ENCODE peak calls at places on chromosomes 4 and X, in ten cellular contexts. X is endothelial cell, E is bronchial epithelial cell, U is esophagus muscularis mucosa, I is suprapubic skin, D is fibroblast of lung, R is pancreas, G is B cell, Z is endodermal cell, S is cardiac fibroblast. C is an unnamed sample.

GRCh38 chrX:150886381-150886780 is 12.1 kb downstream of the CD99L2 start:
- DNase-seq in X (no peak), D (no peak), Z (no peak), S (no peak), E (no peak), U (no peak), G (no peak), I (no peak), R (no peak), C (no peak)

GRCh38 chrX:47587091-47587891 is 5.1 kb downstream of the TIMP1 start:
- DNase-seq in I (no peak), Z (no peak), U (no peak), D (no peak), R (no peak), E (peak; percentile 48), X (no peak), G (no peak), S (peak; percentile 46), C (no peak)

GRCh38 chr4:13347517-13348125 is 136.5 kb downstream of the RAB28 start:
- DNase-seq in R (no peak), U (no peak), D (no peak), E (no peak), S (no peak), X (no peak), I (no peak), Z (no peak), G (no peak), C (no peak)

GRCh38 chr4:6197433-6198174 is 2.7 kb downstream of the JAKMIP1 start:
- DNase-seq in R (no peak), E (no peak), X (no peak), U (no peak), G (no peak), I (no peak), Z (no peak), S (no peak), D (no peak), C (no peak)

GRCh38 chr4:174521800-174522182 is 497 bp downstream of the HPGD start:
- DNase-seq in S (no peak), U (no peak), R (no peak), X (peak; percentile 7), I (no peak), G (peak; percentile 9), D (no peak), E (peak; percentile 35), Z (peak; percentile 71), C (no peak)

GRCh38 chr4:159420162-159421057 is 317.5 kb downstream of the RAPGEF2 start:
- DNase-seq in I (no peak), Z (no peak), D (no peak), E (no peak), S (no peak), U (no peak), R (no peak), G (no peak), X (no peak), C (no peak)

GRCh38 chr4:77788990-77789389 is 30.2 kb downstream of the CNOT6L start:
- DNase-seq in D (no peak), S (no peak), G (no peak), I (no peak), X (no peak), E (no peak), U (no peak), Z (no peak), R (no peak), C (no peak)

GRCh38 chr4:70721747-70722146 is at the start of gene RUFY3:
- DNase-seq in R (no peak), I (no peak), S (peak; percentile 96), Z (no peak), D (peak; percentile 98), G (no peak), X (no peak), U (no peak), E (no peak), C (no peak)

GRCh38 chr4:30763337-30763736 is 43.2 kb downstream of the PCDH7 start:
- DNase-seq in S (no peak), X (no peak), I (no peak), E (peak; percentile 73), U (no peak), G (no peak), R (no peak), D (peak; percentile 74), Z (no peak), C (no peak)

GRCh38 chr4:87856816-87857215 is 24.0 kb downstream of the MEPE start:
- DNase-seq in X (no peak), S (no peak), I (no peak), R (no peak), G (no peak), U (no peak), D (no peak), E (peak; percentile 17), Z (no peak), C (no peak)

GRCh38 chr4:124846306-124846705 is 133.8 kb upstream of the ANKRD50 start:
- DNase-seq in R (no peak), I (no peak), D (no peak), G (no peak), E (peak; percentile 74), Z (no peak), X (no peak), S (no peak), U (no peak), C (no peak)

GRCh38 chr4:56995525-56995924 is 16.8 kb downstream of the POLR2B start:
- DNase-seq in D (peak; percentile 98), Z (no peak), I (no peak), U (no peak), S (peak; percentile 99), E (no peak), X (no peak), G (no peak), R (peak; percentile 46), C (no peak)

GRCh38 chr4:7769308-7769841 is 170.3 kb downstream of the AFAP1 start:
- DNase-seq in I (no peak), Z (no peak), X (no peak), E (no peak), R (no peak), S (no peak), G (no peak), U (no peak), D (no peak), C (no peak)

DNA sequence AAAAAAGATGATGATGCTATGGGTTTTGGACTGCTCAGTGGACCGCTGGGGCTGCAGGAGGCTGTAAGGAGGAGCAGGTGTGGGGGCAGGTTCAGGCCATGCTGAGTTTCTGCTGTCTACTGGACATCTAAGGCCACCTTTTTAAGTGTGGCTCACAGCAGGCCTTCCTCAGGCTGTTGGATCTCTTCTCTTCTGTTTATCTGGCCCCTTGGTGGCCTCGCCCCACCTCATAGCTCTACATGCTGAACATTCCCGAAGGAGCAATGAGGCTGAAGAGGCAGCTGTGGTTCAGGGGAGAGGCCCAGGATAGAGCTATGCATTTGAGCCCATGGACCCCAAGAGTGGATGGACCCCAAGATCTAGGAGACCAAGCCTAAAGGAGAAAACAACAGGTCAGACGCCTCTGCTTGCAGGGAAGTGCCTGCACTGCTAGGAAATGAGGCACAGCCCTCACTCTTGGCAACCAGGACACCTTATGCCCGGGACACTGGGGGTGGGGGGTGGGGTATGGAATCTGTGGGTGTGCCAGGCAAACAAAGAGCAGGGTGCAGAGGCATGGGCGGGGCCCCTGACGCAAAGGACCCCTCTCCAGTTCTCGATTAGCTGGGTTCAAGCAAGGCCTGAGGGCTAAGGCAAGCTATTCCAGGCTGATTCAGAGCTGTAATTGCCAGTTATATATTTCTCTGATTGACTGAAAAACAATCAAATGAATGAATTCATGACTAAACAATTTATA is 168.9 kb downstream of the BCOR start:
- DNase-seq in R (no peak), G (no peak), X (no peak), Z (no peak), U (no peak), S (no peak), I (no peak), D (no peak), E (peak; percentile 50), C (no peak)
- TF ChIP-seq CTCF in R (no peak), G (no peak), X (no peak), Z (no peak), U (no peak), S (no peak), I (no peak), D (no peak), E (no peak), C (no peak)

DNA sequence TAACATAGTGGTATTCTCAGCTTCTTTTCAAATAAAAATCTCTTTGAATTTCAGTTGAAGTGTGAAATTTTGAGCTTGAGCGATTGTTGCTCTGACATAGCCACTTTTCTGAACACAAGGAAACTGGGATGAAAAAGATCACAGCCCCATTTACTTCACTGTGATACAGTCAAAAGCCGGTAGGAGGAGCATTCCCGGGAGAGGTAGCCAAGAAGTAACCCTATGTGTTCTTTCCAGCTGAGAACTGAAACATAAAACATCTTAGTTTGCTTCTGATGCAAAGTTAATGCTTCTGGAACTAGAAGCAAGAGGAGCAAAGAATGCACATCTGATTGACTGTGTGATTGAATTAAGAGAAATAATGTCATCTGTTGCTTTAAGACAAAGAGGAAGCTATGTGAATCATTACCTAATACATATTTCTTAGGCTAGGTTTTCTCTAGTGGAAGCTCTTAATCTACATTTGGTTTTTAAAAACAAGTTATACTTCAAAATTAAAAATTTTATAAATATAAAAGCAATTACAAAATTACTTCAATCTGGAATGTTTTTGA is 88.4 kb upstream of the UNC5C start:
- DNase-seq in R (no peak), G (no peak), E (peak; percentile 31), D (peak; percentile 31), S (peak; percentile 55), Z (no peak), X (peak; percentile 28), U (no peak), I (no peak), C (no peak)
- TF ChIP-seq CTCF in R (no peak), G (no peak), E (peak; percentile 63), D (peak; percentile 43), S (peak; percentile 72), Z (peak; percentile 71), X (peak; percentile 56), U (peak; percentile 15), I (no peak), C (no peak)

DNA sequence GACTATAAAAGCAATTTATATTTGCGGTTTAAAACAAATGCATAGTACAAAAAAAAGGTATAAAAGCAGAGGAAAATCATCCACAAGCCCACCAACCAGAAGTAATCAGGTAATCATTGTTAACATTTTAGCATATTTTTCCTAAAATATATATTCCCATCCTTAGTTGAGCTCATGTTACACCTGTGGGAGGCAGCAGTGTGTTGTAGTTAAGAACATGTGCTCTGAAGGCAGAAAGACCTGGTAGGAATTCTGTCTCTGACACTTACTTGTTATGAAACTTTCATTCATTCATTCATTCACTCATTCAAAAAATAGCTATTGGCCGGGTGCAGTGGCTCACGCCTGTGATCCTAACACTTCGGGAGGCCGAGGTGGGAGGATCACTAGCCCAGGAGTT is 15.4 kb upstream of the CDKL5 start:
- DNase-seq in X (no peak), D (peak; percentile 68), R (no peak), S (peak; percentile 60), I (no peak), G (no peak), E (peak; percentile 43), Z (no peak), U (no peak), C (no peak)
- TF ChIP-seq CTCF in X (no peak), D (peak; percentile 19), R (no peak), S (peak; percentile 20), I (no peak), G (no peak), E (peak; percentile 28), Z (peak; percentile 58), U (peak; percentile 21), C (no peak)

DNA sequence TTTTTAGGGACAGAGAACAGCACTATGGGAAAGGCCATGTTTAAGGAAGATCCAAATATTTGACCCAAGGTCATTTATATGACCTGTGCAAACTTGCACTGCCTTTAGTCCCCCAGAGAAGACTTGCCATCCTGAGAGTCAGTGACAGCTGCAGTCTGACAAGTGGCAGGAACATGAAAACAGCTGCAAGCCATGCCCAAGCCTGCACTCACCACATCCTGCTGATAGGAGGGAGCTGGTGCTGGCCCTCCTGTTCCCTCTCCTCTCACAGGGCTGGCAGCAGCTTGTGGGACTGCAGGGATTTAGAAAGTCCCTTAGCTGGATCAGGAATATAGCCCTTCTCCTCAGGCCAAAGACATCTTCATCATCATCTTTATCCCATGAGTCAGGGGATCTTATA is 187.7 kb downstream of the RAP1GDS1 start:
- DNase-seq in R (no peak), I (no peak), U (no peak), G (peak; percentile 20), X (peak; percentile 14), Z (no peak), S (peak; percentile 42), D (no peak), E (peak; percentile 56), C (no peak)
- TF ChIP-seq CTCF in R (no peak), I (no peak), U (no peak), G (no peak), X (no peak), Z (no peak), S (no peak), D (no peak), E (no peak), C (no peak)

C was measured in GM20000.